ENCODE peak calls at places on chromosome 18, in nine cellular contexts. O, F, J, B, K, P, Z, L and C are unnamed samples.

GRCh38 chr18:39571511-39571910 is 2005.9 kb upstream of the CELF4 start:
- DNase-seq in B (no peak), O (no peak), Z (peak), J (no peak), P (no peak), F (no peak), L (no peak), K (peak), C (peak)

GRCh38 chr18:57107141-57107832 is 39.6 kb upstream of the BOD1L2 start:
- DNase-seq in K (peak), L (peak), F (peak), Z (peak), O (no peak), P (no peak), J (peak), B (no peak), C (peak)

GRCh38 chr18:9731380-9731779 is 23.3 kb downstream of the RAB31 start:
- DNase-seq in O (no peak), K (peak), Z (peak), B (peak), F (no peak), P (no peak), L (no peak), J (no peak), C (peak)

GRCh38 chr18:35142270-35142605 is 98.6 kb upstream of the ZNF397 start:
- DNase-seq in F (no peak), P (no peak), K (no peak), O (no peak), B (no peak), L (no peak), Z (no peak), J (no peak), C (no peak)

GRCh38 chr18:72542993-72543361 is 1.2 kb downstream of the CBLN2 start:
- DNase-seq in Z (no peak), J (no peak), F (no peak), O (no peak), K (no peak), P (peak), B (no peak), L (no peak), C (no peak)

GRCh38 chr18:5891361-5892215 is 3.7 kb downstream of the TMEM200C start:
- DNase-seq in J (no peak), O (no peak), F (no peak), P (no peak), B (no peak), L (no peak), K (no peak), Z (no peak), C (no peak)

GRCh38 chr18:41004320-41004719 is 950.7 kb upstream of the PIK3C3 start:
- DNase-seq in L (no peak), J (no peak), K (no peak), F (no peak), P (no peak), Z (no peak), B (no peak), O (no peak), C (no peak)

GRCh38 chr18:69885841-69886531 is 61.7 kb downstream of the CD226 start:
- DNase-seq in O (peak), J (no peak), F (peak), L (no peak), Z (no peak), P (no peak), K (no peak), B (no peak), C (no peak)

GRCh38 chr18:62784966-62785413 is 69.6 kb downstream of the PHLPP1 start:
- DNase-seq in B (peak), Z (peak), J (no peak), F (no peak), L (peak), K (no peak), P (no peak), O (no peak), C (peak)

GRCh38 chr18:21703241-21703820 is 1.2 kb downstream of the ABHD3 start:
- DNase-seq in O (peak), Z (no peak), J (peak), F (peak), K (peak), B (no peak), L (no peak), P (no peak), C (no peak)

GRCh38 chr18:59821983-59822382 is 77.8 kb upstream of the PMAIP1 start:
- DNase-seq in P (no peak), F (no peak), J (no peak), Z (peak), B (peak), O (no peak), K (no peak), L (peak), C (peak)

GRCh38 chr18:23951206-23951605 is 63.3 kb upstream of the TTC39C start:
- DNase-seq in O (no peak), F (no peak), Z (no peak), L (no peak), J (no peak), B (no peak), P (no peak), K (no peak), C (no peak)